ENCODE peak calls at places on chromosomes 6 and 20, in seven cellular contexts. One of them, this sample, is unnamed.

GRCh38 chr6:121442591-121442990 is 7.1 kb downstream of the GJA1 start:
- DNase-seq in A549: no peak
- DNase-seq in fibroblast of pulmonary artery: peak; percentile 33
- DNase-seq in NCI-H345: no peak
- DNase-seq in posterior cingulate gyrus: no peak
- DNase-seq in activated CD4-positive, alpha-beta T cell treated with anti-CD3 and anti-CD28 coated beads, Interleukin-2, amount 50 U/mL, for 24 hours: no peak
- DNase-seq in AG20443: no peak
- DNase-seq in this sample: no peak

GRCh38 chr20:61405007-61405406 is 152.9 kb downstream of the CDH4 start:
- DNase-seq in A549: no peak
- DNase-seq in fibroblast of pulmonary artery: no peak
- DNase-seq in NCI-H345: no peak
- DNase-seq in posterior cingulate gyrus: peak; percentile 40
- DNase-seq in activated CD4-positive, alpha-beta T cell treated with anti-CD3 and anti-CD28 coated beads, Interleukin-2, amount 50 U/mL, for 24 hours: no peak
- DNase-seq in AG20443: no peak
- DNase-seq in this sample: no peak

GRCh38 chr6:74742793-74743508 is 462.9 kb downstream of the COL12A1 start:
- DNase-seq in A549: no peak
- DNase-seq in fibroblast of pulmonary artery: no peak
- DNase-seq in NCI-H345: no peak
- DNase-seq in posterior cingulate gyrus: no peak
- DNase-seq in activated CD4-positive, alpha-beta T cell treated with anti-CD3 and anti-CD28 coated beads, Interleukin-2, amount 50 U/mL, for 24 hours: no peak
- DNase-seq in AG20443: no peak
- DNase-seq in this sample: no peak

GRCh38 chr6:125392682-125393081 is 90.9 kb upstream of the HDDC2 start:
- DNase-seq in A549: no peak
- DNase-seq in fibroblast of pulmonary artery: no peak
- DNase-seq in NCI-H345: no peak
- DNase-seq in posterior cingulate gyrus: no peak
- DNase-seq in activated CD4-positive, alpha-beta T cell treated with anti-CD3 and anti-CD28 coated beads, Interleukin-2, amount 50 U/mL, for 24 hours: no peak
- DNase-seq in AG20443: no peak
- DNase-seq in this sample: no peak

GRCh38 chr6:155247618-155248017 is 16.2 kb upstream of the CLDN20 start:
- DNase-seq in A549: peak; percentile 56
- DNase-seq in fibroblast of pulmonary artery: peak; percentile 43
- DNase-seq in NCI-H345: no peak
- DNase-seq in posterior cingulate gyrus: no peak
- DNase-seq in activated CD4-positive, alpha-beta T cell treated with anti-CD3 and anti-CD28 coated beads, Interleukin-2, amount 50 U/mL, for 24 hours: no peak
- DNase-seq in AG20443: peak; percentile 80
- DNase-seq in this sample: no peak

GRCh38 chr6:170208651-170209353 is 82.1 kb downstream of the DLL1 start:
- DNase-seq in A549: no peak
- DNase-seq in fibroblast of pulmonary artery: no peak
- DNase-seq in NCI-H345: no peak
- DNase-seq in posterior cingulate gyrus: peak; percentile 70
- DNase-seq in activated CD4-positive, alpha-beta T cell treated with anti-CD3 and anti-CD28 coated beads, Interleukin-2, amount 50 U/mL, for 24 hours: no peak
- DNase-seq in AG20443: no peak
- DNase-seq in this sample: no peak

GRCh38 chr6:150940951-150941350 is 75.4 kb downstream of the MTHFD1L start:
- DNase-seq in A549: no peak
- DNase-seq in fibroblast of pulmonary artery: peak; percentile 37
- DNase-seq in NCI-H345: no peak
- DNase-seq in posterior cingulate gyrus: no peak
- DNase-seq in activated CD4-positive, alpha-beta T cell treated with anti-CD3 and anti-CD28 coated beads, Interleukin-2, amount 50 U/mL, for 24 hours: no peak
- DNase-seq in AG20443: peak; percentile 67
- DNase-seq in this sample: no peak

GRCh38 chr6:5632348-5632935 is 371.1 kb downstream of the FARS2 start:
- DNase-seq in A549: no peak
- DNase-seq in fibroblast of pulmonary artery: no peak
- DNase-seq in NCI-H345: no peak
- DNase-seq in posterior cingulate gyrus: no peak
- DNase-seq in activated CD4-positive, alpha-beta T cell treated with anti-CD3 and anti-CD28 coated beads, Interleukin-2, amount 50 U/mL, for 24 hours: no peak
- DNase-seq in AG20443: no peak
- DNase-seq in this sample: no peak

GRCh38 chr6:26454641-26455040 is 3.1 kb upstream of the BTN2A1 start:
- DNase-seq in A549: no peak
- DNase-seq in fibroblast of pulmonary artery: no peak
- DNase-seq in NCI-H345: no peak
- DNase-seq in posterior cingulate gyrus: no peak
- DNase-seq in activated CD4-positive, alpha-beta T cell treated with anti-CD3 and anti-CD28 coated beads, Interleukin-2, amount 50 U/mL, for 24 hours: no peak
- DNase-seq in AG20443: no peak
- DNase-seq in this sample: no peak

GRCh38 chr6:108168501-108168979 is 2.7 kb downstream of the NR2E1 start:
- DNase-seq in A549: no peak
- DNase-seq in fibroblast of pulmonary artery: peak; percentile 22
- DNase-seq in NCI-H345: no peak
- DNase-seq in posterior cingulate gyrus: peak; percentile 87
- DNase-seq in activated CD4-positive, alpha-beta T cell treated with anti-CD3 and anti-CD28 coated beads, Interleukin-2, amount 50 U/mL, for 24 hours: no peak
- DNase-seq in AG20443: peak; percentile 73
- DNase-seq in this sample: no peak

GRCh38 chr20:18048191-18048590 is 9.5 kb downstream of the OVOL2 start:
- DNase-seq in A549: no peak
- DNase-seq in fibroblast of pulmonary artery: no peak
- DNase-seq in NCI-H345: no peak
- DNase-seq in posterior cingulate gyrus: no peak
- DNase-seq in activated CD4-positive, alpha-beta T cell treated with anti-CD3 and anti-CD28 coated beads, Interleukin-2, amount 50 U/mL, for 24 hours: no peak
- DNase-seq in AG20443: no peak
- DNase-seq in this sample: no peak

GRCh38 chr6:107284805-107285204 is 169.5 kb upstream of the BEND3 start:
- DNase-seq in A549: no peak
- DNase-seq in fibroblast of pulmonary artery: no peak
- DNase-seq in NCI-H345: no peak
- DNase-seq in posterior cingulate gyrus: no peak
- DNase-seq in activated CD4-positive, alpha-beta T cell treated with anti-CD3 and anti-CD28 coated beads, Interleukin-2, amount 50 U/mL, for 24 hours: no peak
- DNase-seq in AG20443: no peak
- DNase-seq in this sample: no peak

GRCh38 chr6:41881506-41881905 is 13.7 kb downstream of the USP49 start:
- DNase-seq in A549: no peak
- DNase-seq in fibroblast of pulmonary artery: no peak
- DNase-seq in NCI-H345: no peak
- DNase-seq in posterior cingulate gyrus: no peak
- DNase-seq in activated CD4-positive, alpha-beta T cell treated with anti-CD3 and anti-CD28 coated beads, Interleukin-2, amount 50 U/mL, for 24 hours: no peak
- DNase-seq in AG20443: no peak
- DNase-seq in this sample: no peak

GRCh38 chr6:168035098-168035660 is 37.7 kb downstream of the KIF25 start:
- DNase-seq in A549: peak; percentile 69
- DNase-seq in fibroblast of pulmonary artery: peak; percentile 89
- DNase-seq in NCI-H345: no peak
- DNase-seq in posterior cingulate gyrus: peak; percentile 95
- DNase-seq in activated CD4-positive, alpha-beta T cell treated with anti-CD3 and anti-CD28 coated beads, Interleukin-2, amount 50 U/mL, for 24 hours: no peak
- DNase-seq in AG20443: peak; percentile 85
- DNase-seq in this sample: no peak

GRCh38 chr6:3751019-3751729 is at the start of gene PXDC1:
- DNase-seq in A549: no peak
- DNase-seq in fibroblast of pulmonary artery: peak; percentile 27
- DNase-seq in NCI-H345: no peak
- DNase-seq in posterior cingulate gyrus: peak; percentile 85
- DNase-seq in activated CD4-positive, alpha-beta T cell treated with anti-CD3 and anti-CD28 coated beads, Interleukin-2, amount 50 U/mL, for 24 hours: peak; percentile 15
- DNase-seq in AG20443: no peak
- DNase-seq in this sample: no peak

GRCh38 chr6:54264581-54265272 is 43.5 kb upstream of the TINAG start:
- DNase-seq in A549: no peak
- DNase-seq in fibroblast of pulmonary artery: peak; percentile 23
- DNase-seq in NCI-H345: no peak
- DNase-seq in posterior cingulate gyrus: no peak
- DNase-seq in activated CD4-positive, alpha-beta T cell treated with anti-CD3 and anti-CD28 coated beads, Interleukin-2, amount 50 U/mL, for 24 hours: no peak
- DNase-seq in AG20443: peak; percentile 11
- DNase-seq in this sample: no peak

GRCh38 chr6:5851261-5851757 is 155.4 kb downstream of the NRN1 start:
- DNase-seq in A549: peak; percentile 11
- DNase-seq in fibroblast of pulmonary artery: peak; percentile 26
- DNase-seq in NCI-H345: peak; percentile 52
- DNase-seq in posterior cingulate gyrus: peak; percentile 98
- DNase-seq in activated CD4-positive, alpha-beta T cell treated with anti-CD3 and anti-CD28 coated beads, Interleukin-2, amount 50 U/mL, for 24 hours: peak; percentile 36
- DNase-seq in AG20443: peak; percentile 86
- DNase-seq in this sample: peak; percentile 51

GRCh38 chr20:57794600-57795346 is 85.0 kb upstream of the PMEPA1 start:
- DNase-seq in A549: no peak
- DNase-seq in fibroblast of pulmonary artery: no peak
- DNase-seq in NCI-H345: no peak
- DNase-seq in posterior cingulate gyrus: no peak
- DNase-seq in activated CD4-positive, alpha-beta T cell treated with anti-CD3 and anti-CD28 coated beads, Interleukin-2, amount 50 U/mL, for 24 hours: no peak
- DNase-seq in AG20443: peak; percentile 34
- DNase-seq in this sample: no peak

GRCh38 chr6:1815827-1816452 is 206.2 kb downstream of the FOXC1 start:
- DNase-seq in A549: no peak
- DNase-seq in fibroblast of pulmonary artery: no peak
- DNase-seq in NCI-H345: no peak
- DNase-seq in posterior cingulate gyrus: no peak
- DNase-seq in activated CD4-positive, alpha-beta T cell treated with anti-CD3 and anti-CD28 coated beads, Interleukin-2, amount 50 U/mL, for 24 hours: no peak
- DNase-seq in AG20443: no peak
- DNase-seq in this sample: no peak

GRCh38 chr20:46552460-46553420 is 2.3 kb upstream of the OCSTAMP start:
- DNase-seq in A549: no peak
- DNase-seq in fibroblast of pulmonary artery: no peak
- DNase-seq in NCI-H345: no peak
- DNase-seq in posterior cingulate gyrus: no peak
- DNase-seq in activated CD4-positive, alpha-beta T cell treated with anti-CD3 and anti-CD28 coated beads, Interleukin-2, amount 50 U/mL, for 24 hours: no peak
- DNase-seq in AG20443: no peak
- DNase-seq in this sample: peak; percentile 29